ENCODE peak calls at places on chromosomes 5 and 9, in five cellular contexts. J is lower leg skin; H is M059J; M is stimulated activated CD4-positive, alpha-beta T cell treated with anti-CD3 and anti-CD28 coated beads, Interleukin-2, amount 100 ng/mL, for 48 hours; T is GM10248. C is an unnamed sample.
A peak's percentile ranks its signal among the peaks of the same experiment; 100 is the strongest.

GRCh38 chr5:14842117-14842516 is 29.5 kb downstream of the ANKH start:
- DNase-seq in J (no peak), H (no peak), M (no peak), T (no peak), C (no peak)

GRCh38 chr9:15231788-15232635 is 75.0 kb downstream of the TTC39B start:
- DNase-seq in J (no peak), H (no peak), M (peak; percentile 25), T (peak; percentile 39), C (no peak)

GRCh38 chr9:134597957-134598883 is 43.4 kb upstream of the COL5A1 start:
- DNase-seq in J (peak; percentile 84), H (peak; percentile 40), M (no peak), T (no peak), C (no peak)

GRCh38 chr9:121362813-121363585 is 7.1 kb downstream of the STOM start:
- DNase-seq in J (no peak), H (peak; percentile 75), M (no peak), T (no peak), C (no peak)

GRCh38 chr5:43973318-43973717 is 370.3 kb downstream of the NNT start:
- DNase-seq in J (no peak), H (no peak), M (no peak), T (no peak), C (no peak)

GRCh38 chr5:113071401-113071800 is 94.8 kb downstream of the DCP2 start:
- DNase-seq in J (no peak), H (no peak), M (no peak), T (no peak), C (no peak)

GRCh38 chr5:37738057-37738691 is 101.7 kb downstream of the GDNF start:
- DNase-seq in J (no peak), H (peak; percentile 98), M (no peak), T (peak; percentile 23), C (peak; percentile 45)

GRCh38 chr5:24791326-24791725 is 146.5 kb upstream of the CDH10 start:
- DNase-seq in J (no peak), H (no peak), M (no peak), T (no peak), C (no peak)

GRCh38 chr5:154214236-154215106 is 23.9 kb downstream of the GALNT10 start:
- DNase-seq in J (no peak), H (peak; percentile 71), M (no peak), T (peak; percentile 46), C (no peak)

GRCh38 chr9:116693233-116693731 is 6.2 kb downstream of the TRIM32 start:
- DNase-seq in J (no peak), H (peak; percentile 67), M (no peak), T (no peak), C (no peak)

GRCh38 chr5:154038241-154038603 is 488 bp downstream of the FAM114A2 start:
- DNase-seq in J (no peak), H (peak; percentile 42), M (no peak), T (peak; percentile 60), C (no peak)

GRCh38 chr5:134070979-134071849 is 43.3 kb upstream of the TCF7 start:
- DNase-seq in J (no peak), H (no peak), M (peak; percentile 30), T (peak; percentile 67), C (no peak)

GRCh38 chr9:101219030-101219429 is 165.8 kb downstream of the BAAT start:
- DNase-seq in J (no peak), H (peak; percentile 1), M (no peak), T (no peak), C (no peak)

GRCh38 chr5:52710972-52711596 is 76.6 kb upstream of the ITGA1 start:
- DNase-seq in J (no peak), H (no peak), M (no peak), T (no peak), C (no peak)

GRCh38 chr9:13388157-13388556 is 108.7 kb upstream of the MPDZ start:
- DNase-seq in J (peak; percentile 78), H (peak; percentile 36), M (no peak), T (no peak), C (no peak)

GRCh38 chr9:81754245-81754644 is 64.9 kb upstream of the TLE1 start:
- DNase-seq in J (no peak), H (peak; percentile 42), M (no peak), T (no peak), C (no peak)

GRCh38 chr5:112625586-112625985 is 112.1 kb upstream of the APC start:
- DNase-seq in J (no peak), H (no peak), M (no peak), T (no peak), C (no peak)

GRCh38 chr5:163718256-163718655 is 212.8 kb downstream of the MAT2B start:
- DNase-seq in J (no peak), H (no peak), M (no peak), T (no peak), C (no peak)

GRCh38 chr9:34398875-34399274 is 22.2 kb upstream of the MYORG start:
- DNase-seq in J (no peak), H (no peak), M (no peak), T (no peak), C (no peak)

GRCh38 chr5:28190011-28190410 is 1151.6 kb upstream of the CDH9 start:
- DNase-seq in J (no peak), H (peak; percentile 25), M (no peak), T (no peak), C (no peak)

GRCh38 chr9:129213551-129213950 is 35.5 kb upstream of the IER5L start:
- DNase-seq in J (no peak), H (no peak), M (no peak), T (no peak), C (no peak)

GRCh38 chr5:160792732-160793454 is 59.1 kb downstream of the ATP10B start:
- DNase-seq in J (no peak), H (no peak), M (no peak), T (no peak), C (no peak)

GRCh38 chr5:169702726-169703481 is 65.8 kb downstream of the DOCK2 start:
- DNase-seq in J (no peak), H (peak; percentile 12), M (no peak), T (peak; percentile 58), C (no peak)

GRCh38 chr9:91730806-91731205 is 219.2 kb downstream of the ROR2 start:
- DNase-seq in J (no peak), H (no peak), M (no peak), T (no peak), C (no peak)

GRCh38 chr5:99900302-99900811 is 634.8 kb upstream of the FAM174A start:
- DNase-seq in J (no peak), H (peak; percentile 80), M (no peak), T (no peak), C (no peak)

GRCh38 chr5:116550082-116550481 is 24.5 kb downstream of the SEMA6A start:
- DNase-seq in J (no peak), H (no peak), M (no peak), T (no peak), C (no peak)

GRCh38 chr9:132622144-132622543 is 39.7 kb downstream of the BARHL1 start:
- DNase-seq in J (no peak), H (peak; percentile 65), M (no peak), T (no peak), C (no peak)

GRCh38 chr5:173178369-173178910 is 34.1 kb downstream of the BNIP1 start:
- DNase-seq in J (no peak), H (no peak), M (no peak), T (no peak), C (no peak)

GRCh38 chr5:78287833-78288232 is 6.7 kb downstream of the AP3B1 start:
- DNase-seq in J (no peak), H (peak; percentile 77), M (no peak), T (no peak), C (no peak)

GRCh38 chr9:95268681-95269080 is 48.8 kb downstream of the FANCC start:
- DNase-seq in J (no peak), H (peak; percentile 43), M (no peak), T (no peak), C (peak; percentile 21)

GRCh38 chr9:77725820-77726219 is 77.7 kb upstream of the GNA14 start:
- DNase-seq in J (no peak), H (no peak), M (no peak), T (no peak), C (no peak)